ENCODE peak calls at places on chromosomes 7 and 10, in four cellular contexts. M, L, S and A are unnamed samples.

GRCh38 chr7:91784469-91784868 is 96.0 kb downstream of the MTERF1 start:
- DNase-seq in S (no peak), M (peak; percentile 22), L (no peak), A (peak; percentile 26)

GRCh38 chr7:12569673-12570072 is 847 bp upstream of the SCIN start:
- DNase-seq in M (no peak), L (no peak), S (no peak), A (no peak)

GRCh38 chr10:1362589-1363465 is 306.6 kb downstream of the WDR37 start:
- DNase-seq in L (no peak), S (no peak), M (peak; percentile 19), A (no peak)

GRCh38 chr7:157370761-157371160 is 34.0 kb downstream of the DNAJB6 start:
- DNase-seq in S (no peak), L (no peak), M (peak; percentile 46), A (no peak)

GRCh38 chr10:76336213-76336963 is 905.0 kb downstream of the LRMDA start:
- DNase-seq in S (no peak), L (peak; percentile 77), M (no peak), A (no peak)

GRCh38 chr10:32073676-32074075 is 17.5 kb upstream of the KIF5B start:
- DNase-seq in L (no peak), S (no peak), M (no peak), A (no peak)

GRCh38 chr7:140084972-140085371 is 22.2 kb upstream of the PARP12 start:
- DNase-seq in L (no peak), M (peak; percentile 76), S (no peak), A (no peak)

GRCh38 chr7:82319674-82320118 is 123.9 kb downstream of the CACNA2D1 start:
- DNase-seq in L (no peak), M (no peak), S (no peak), A (peak; percentile 32)

GRCh38 chr10:124249812-124250432 is 156.5 kb upstream of the CHST15 start:
- DNase-seq in S (peak; percentile 58), M (no peak), L (no peak), A (no peak)

GRCh38 chr10:102231357-102232318 is 5.5 kb downstream of the ELOVL3 start:
- DNase-seq in M (peak; percentile 83), S (peak; percentile 94), L (peak; percentile 38), A (peak; percentile 68)

GRCh38 chr7:128940494-128941322 is 3.0 kb downstream of the IRF5 start:
- DNase-seq in L (no peak), S (peak; percentile 50), M (no peak), A (no peak)

GRCh38 chr7:1673581-1674102 is 3.6 kb downstream of the ELFN1 start:
- DNase-seq in S (peak; percentile 26), M (no peak), L (no peak), A (no peak)

GRCh38 chr10:75450062-75450429 is 18.6 kb downstream of the LRMDA start:
- DNase-seq in L (no peak), M (no peak), S (no peak), A (no peak)

GRCh38 chr10:80599424-80599847 is 61.7 kb downstream of the SH2D4B start:
- DNase-seq in S (peak; percentile 79), M (peak; percentile 80), L (peak; percentile 20), A (peak; percentile 67)

DNA sequence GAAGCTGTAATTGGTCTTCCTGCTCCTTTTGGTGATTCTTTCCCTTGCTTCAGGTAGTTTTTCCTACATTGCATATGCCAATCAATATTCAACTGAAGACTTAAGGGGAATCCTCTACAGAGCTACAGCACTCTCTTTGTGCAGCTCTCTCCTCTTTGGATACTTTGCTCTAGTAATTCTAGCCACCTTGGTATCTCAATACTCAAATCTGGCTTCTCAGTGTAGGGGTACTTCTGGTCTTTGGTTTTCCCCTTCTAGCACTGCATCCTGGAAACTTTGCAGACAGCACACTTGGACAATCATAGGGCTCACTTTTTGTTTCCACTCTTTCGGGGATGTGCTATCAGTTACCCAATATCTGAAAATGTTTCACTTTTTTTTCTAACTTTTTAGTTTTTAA is 9.9 kb downstream of the PHTF2 start:
- DNase-seq in M (no peak), L (no peak), S (no peak), A (no peak)
- TF ChIP-seq RNF2 in M (no peak), L (no peak), S (no peak), A (no peak)

GRCh38 chr10:43806851-43807640 is 158.4 kb upstream of the ZNF32 start:
- DNase-seq in L (no peak), M (no peak), S (no peak), A (no peak)
- TF ChIP-seq CEBPB in L (no peak), M (no peak), S (no peak), A (no peak)

DNA sequence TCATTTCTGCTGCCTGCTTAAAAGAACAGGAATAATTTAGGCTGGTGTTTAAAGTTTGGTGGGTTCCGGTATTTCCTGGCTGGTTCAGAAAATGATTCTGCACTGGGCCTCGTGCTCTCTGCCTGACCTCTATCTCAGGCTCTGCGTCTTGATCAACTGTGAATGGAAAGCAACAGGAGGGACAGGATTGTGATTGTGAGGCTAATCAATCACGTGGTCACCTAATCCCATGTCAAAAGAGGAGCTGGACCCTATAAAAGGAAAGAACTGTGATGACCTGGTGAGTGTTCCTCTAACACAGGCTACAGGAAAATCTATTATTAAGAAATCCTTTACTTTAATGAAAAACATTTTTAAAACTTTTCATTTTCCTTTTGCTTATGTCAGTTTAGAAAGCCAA is at the start of gene DHX32:
- DNase-seq in M (no peak), S (no peak), L (no peak), A (no peak)
- TF ChIP-seq RNF2 in M (no peak), S (no peak), L (no peak), A (no peak)

GRCh38 chr10:123142701-123143161 is 5.2 kb upstream of the HMX2 start:
- DNase-seq in M (no peak), L (no peak), S (peak; percentile 71), A (no peak)

GRCh38 chr10:123140983-123141390 is 5.2 kb downstream of the HMX3 start:
- DNase-seq in M (no peak), S (no peak), L (no peak), A (no peak)

GRCh38 chr10:123143162-123143824 is 4.6 kb upstream of the HMX2 start:
- DNase-seq in L (no peak), S (peak; percentile 71), M (no peak), A (no peak)

GRCh38 chr10:123140164-123140982 is 4.6 kb downstream of the HMX3 start:
- DNase-seq in S (peak; percentile 78), M (no peak), L (no peak), A (peak; percentile 38)

DNA sequence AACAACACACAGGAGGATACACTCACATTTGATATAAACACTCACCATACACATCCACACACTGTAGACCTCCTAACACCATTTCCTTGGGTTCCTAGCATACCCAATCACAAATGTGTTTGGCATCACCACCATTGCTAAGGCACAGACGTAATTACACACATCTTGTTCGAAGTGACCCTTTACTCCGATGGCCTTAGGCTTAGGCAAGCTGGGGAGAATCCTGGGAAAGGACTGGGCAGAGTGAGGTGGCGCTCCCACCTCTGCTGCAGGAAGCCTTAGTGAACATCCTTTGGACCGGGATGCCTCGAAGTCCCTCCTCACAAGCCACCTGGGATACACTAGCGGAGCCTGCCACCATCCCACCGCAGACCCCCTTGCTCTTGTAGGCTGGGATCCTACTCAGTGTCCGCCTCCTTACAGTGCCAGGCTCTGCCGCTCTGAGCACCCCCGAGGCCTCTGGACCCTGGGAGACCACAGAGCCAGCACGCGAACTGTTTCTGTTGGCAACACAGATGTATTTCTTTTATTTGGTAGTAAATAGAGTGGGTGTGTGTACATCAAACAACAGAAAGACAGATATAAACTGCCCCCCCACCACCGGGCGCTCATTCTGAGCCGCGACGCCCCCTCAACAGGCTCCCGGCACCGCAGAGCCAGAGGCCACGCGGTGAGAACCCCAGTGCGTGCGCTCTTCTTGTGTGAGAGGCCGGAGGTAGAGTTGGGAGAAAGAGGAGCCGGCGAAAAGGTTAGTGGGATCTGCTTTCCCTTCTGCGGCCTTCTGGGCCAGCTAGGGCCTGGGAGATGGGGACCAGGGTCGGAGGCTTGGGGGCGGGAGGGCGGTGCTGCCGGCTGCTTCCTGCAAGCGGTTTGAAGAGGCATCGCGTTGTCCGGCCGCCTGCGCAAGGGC is 5.9 kb upstream of the HMX2 start:
- DNase-seq in M (no peak), L (no peak), S (no peak), A (no peak)
- TF ChIP-seq CEBPB in M (no peak), L (no peak), S (no peak), A (no peak)